ENCODE peak calls at places on chromosomes 16 and 17, in four cellular contexts. B, X, S and Y are unnamed samples.

GRCh38 chr17:77279448-77280303 is 138.9 kb downstream of the SEC14L1 start:
- DNase-seq in X (no peak), S (no peak), B (no peak), Y (no peak)

GRCh38 chr17:29115906-29116651 is 64.1 kb downstream of the MYO18A start:
- DNase-seq in B (no peak), S (peak; percentile 60), X (no peak), Y (no peak)

GRCh38 chr17:21674242-21674731 is 18.0 kb upstream of the KCNJ18 start:
- DNase-seq in X (no peak), S (no peak), B (no peak), Y (no peak)

GRCh38 chr16:24838554-24839266 is 7.1 kb upstream of the SLC5A11 start:
- DNase-seq in B (no peak), S (no peak), X (peak; percentile 6), Y (no peak)

GRCh38 chr16:1089439-1089821 is 6.6 kb downstream of the C1QTNF8 start:
- DNase-seq in S (no peak), X (no peak), B (no peak), Y (no peak)

GRCh38 chr16:27127293-27127692 is 60.6 kb downstream of the C16orf82 start:
- DNase-seq in S (no peak), B (no peak), X (no peak), Y (no peak)

GRCh38 chr16:2178321-2179106 is 17.9 kb downstream of the CASKIN1 start:
- DNase-seq in B (no peak), S (peak; percentile 49), X (no peak), Y (no peak)

GRCh38 chr16:1961651-1962067 is 2.3 kb downstream of the NDUFB10 start:
- DNase-seq in S (peak; percentile 42), B (no peak), X (no peak), Y (no peak)

GRCh38 chr17:49110504-49110903 is 22.1 kb upstream of the B4GALNT2 start:
- DNase-seq in S (no peak), B (no peak), X (no peak), Y (no peak)

GRCh38 chr16:13823501-13823900 is 96.5 kb upstream of the ERCC4 start:
- DNase-seq in S (no peak), X (no peak), B (no peak), Y (no peak)

GRCh38 chr17:72143245-72143644 is 22.4 kb downstream of the SOX9 start:
- DNase-seq in S (no peak), B (no peak), X (no peak), Y (no peak)

GRCh38 chr17:10018461-10018891 is 113.4 kb upstream of the RCVRN start:
- DNase-seq in X (peak; percentile 47), S (no peak), B (no peak), Y (no peak)

GRCh38 chr16:24036614-24037013 is 200.8 kb downstream of the PRKCB start:
- DNase-seq in S (no peak), X (peak; percentile 3), B (no peak), Y (no peak)

GRCh38 chr16:62283-62682 is 8.7 kb downstream of the SNRNP25 start:
- DNase-seq in B (no peak), X (no peak), S (no peak), Y (no peak)